ENCODE peak calls at places on chromosomes 3 and 15, in five cellular contexts. H is HFFc6, T is A549, I is AG04450, E is nephron progenitor cell. L is an unnamed sample.
A peak's percentile ranks its signal among the peaks of the same experiment; 100 is the strongest.

GRCh38 chr15:98712845-98713584 is 64.7 kb downstream of the IGF1R start:
- DNase-seq in H (no peak), T (no peak), I (no peak), E (no peak), L (no peak)

GRCh38 chr3:14461006-14461747 is 58.8 kb downstream of the SLC6A6 start:
- DNase-seq in H (no peak), T (no peak), I (no peak), E (no peak), L (no peak)

GRCh38 chr3:123295171-123295900 is 93.6 kb downstream of the SEC22A start:
- DNase-seq in H (no peak), T (no peak), I (no peak), E (no peak), L (no peak)

GRCh38 chr3:46864051-46864881 is 1.0 kb upstream of the MYL3 start:
- DNase-seq in H (no peak), T (no peak), I (no peak), E (no peak), L (no peak)

GRCh38 chr3:43754316-43754715 is 63.6 kb downstream of the ABHD5 start:
- DNase-seq in H (peak; percentile 37), T (no peak), I (no peak), E (no peak), L (no peak)

GRCh38 chr3:78497025-78497424 is 1270.8 kb downstream of the ROBO1 start:
- DNase-seq in H (no peak), T (no peak), I (no peak), E (no peak), L (no peak)

GRCh38 chr15:53962646-53963561 is 15.3 kb upstream of the UNC13C start:
- DNase-seq in H (no peak), T (no peak), I (no peak), E (peak; percentile 61), L (no peak)

GRCh38 chr15:70770863-70771262 is 7.5 kb upstream of the UACA start:
- DNase-seq in H (no peak), T (peak; percentile 48), I (no peak), E (no peak), L (no peak)

GRCh38 chr15:78618490-78618934 is 2.3 kb downstream of the CHRNA3 start:
- DNase-seq in H (peak; percentile 82), T (peak; percentile 96), I (peak; percentile 68), E (peak; percentile 97), L (peak; percentile 34)

GRCh38 chr15:92929002-92929401 is 28.9 kb downstream of the CHD2 start:
- DNase-seq in H (no peak), T (no peak), I (no peak), E (no peak), L (no peak)

GRCh38 chr3:64176461-64176996 is 48.7 kb downstream of the PRICKLE2 start:
- DNase-seq in H (peak; percentile 59), T (no peak), I (no peak), E (no peak), L (no peak)

GRCh38 chr3:122389892-122390291 is 5.9 kb downstream of the FAM162A start:
- DNase-seq in H (no peak), T (no peak), I (no peak), E (no peak), L (no peak)

GRCh38 chr3:99984139-99984538 is 130.2 kb downstream of the FILIP1L start:
- DNase-seq in H (no peak), T (no peak), I (no peak), E (no peak), L (no peak)